ENCODE peak calls at places on chromosomes 11 and 22, in six cellular contexts. One of them, this sample, is unnamed.

GRCh38 chr11:101331411-101331810 is 201.8 kb upstream of the PGR start:
- DNase-seq in lower lobe of right lung: no peak
- DNase-seq in thyroid gland: no peak
- DNase-seq in vagina: no peak
- DNase-seq in cardiac muscle cell: no peak
- DNase-seq in keratinocyte: no peak
- DNase-seq in this sample: no peak

GRCh38 chr22:36901411-36902142 is 11.9 kb upstream of the CSF2RB start:
- DNase-seq in lower lobe of right lung: no peak
- DNase-seq in cardiac muscle cell: no peak
- DNase-seq in thyroid gland: no peak
- DNase-seq in keratinocyte: no peak
- DNase-seq in vagina: no peak
- DNase-seq in this sample: no peak

GRCh38 chr22:30733081-30733680 is 38.5 kb downstream of the OSBP2 start:
- DNase-seq in cardiac muscle cell: peak; percentile 75
- DNase-seq in lower lobe of right lung: no peak
- DNase-seq in thyroid gland: no peak
- DNase-seq in vagina: no peak
- DNase-seq in keratinocyte: no peak
- DNase-seq in this sample: no peak

GRCh38 chr11:64153831-64154230 is 12.1 kb downstream of the MACROD1 start:
- DNase-seq in keratinocyte: no peak
- DNase-seq in lower lobe of right lung: no peak
- DNase-seq in cardiac muscle cell: no peak
- DNase-seq in thyroid gland: no peak
- DNase-seq in vagina: no peak
- DNase-seq in this sample: no peak

GRCh38 chr11:8011981-8012444 is 24.9 kb downstream of the EIF3F start:
- DNase-seq in keratinocyte: no peak
- DNase-seq in vagina: peak; percentile 69
- DNase-seq in thyroid gland: no peak
- DNase-seq in lower lobe of right lung: no peak
- DNase-seq in cardiac muscle cell: peak; percentile 88
- DNase-seq in this sample: no peak

GRCh38 chr11:45171550-45171949 is 25.1 kb downstream of the PRDM11 start:
- DNase-seq in vagina: no peak
- DNase-seq in lower lobe of right lung: no peak
- DNase-seq in thyroid gland: no peak
- DNase-seq in cardiac muscle cell: no peak
- DNase-seq in keratinocyte: no peak
- DNase-seq in this sample: no peak

GRCh38 chr11:128759597-128759996 is 65.7 kb downstream of the FLI1 start:
- DNase-seq in thyroid gland: no peak
- DNase-seq in lower lobe of right lung: no peak
- DNase-seq in cardiac muscle cell: peak; percentile 59
- DNase-seq in keratinocyte: no peak
- DNase-seq in vagina: no peak
- DNase-seq in this sample: no peak

GRCh38 chr11:9263840-9264380 is 1.2 kb downstream of the DENND5A start:
- DNase-seq in vagina: no peak
- DNase-seq in thyroid gland: no peak
- DNase-seq in keratinocyte: no peak
- DNase-seq in lower lobe of right lung: no peak
- DNase-seq in cardiac muscle cell: no peak
- DNase-seq in this sample: no peak

GRCh38 chr22:26620197-26620596 is 1.6 kb upstream of the CRYBA4 start:
- DNase-seq in vagina: no peak
- DNase-seq in cardiac muscle cell: no peak
- DNase-seq in keratinocyte: no peak
- DNase-seq in thyroid gland: no peak
- DNase-seq in lower lobe of right lung: no peak
- DNase-seq in this sample: no peak

GRCh38 chr22:36862251-36863242 is 1.7 kb downstream of the NCF4 start:
- DNase-seq in keratinocyte: no peak
- DNase-seq in lower lobe of right lung: peak; percentile 61
- DNase-seq in vagina: no peak
- DNase-seq in thyroid gland: no peak
- DNase-seq in cardiac muscle cell: no peak
- DNase-seq in this sample: peak; percentile 66

GRCh38 chr11:108693852-108694251 is 29.0 kb downstream of the DDX10 start:
- DNase-seq in thyroid gland: no peak
- DNase-seq in keratinocyte: no peak
- DNase-seq in lower lobe of right lung: no peak
- DNase-seq in cardiac muscle cell: peak; percentile 30
- DNase-seq in vagina: no peak
- DNase-seq in this sample: no peak

GRCh38 chr22:18065256-18065655 is 12.5 kb upstream of the PEX26 start:
- DNase-seq in vagina: no peak
- DNase-seq in keratinocyte: no peak
- DNase-seq in cardiac muscle cell: no peak
- DNase-seq in thyroid gland: no peak
- DNase-seq in lower lobe of right lung: no peak
- DNase-seq in this sample: no peak

GRCh38 chr22:47599753-47600152 is 837.3 kb downstream of the TBC1D22A start:
- DNase-seq in thyroid gland: no peak
- DNase-seq in vagina: no peak
- DNase-seq in keratinocyte: no peak
- DNase-seq in cardiac muscle cell: no peak
- DNase-seq in lower lobe of right lung: no peak
- DNase-seq in this sample: no peak

GRCh38 chr11:79253280-79253679 is 187.6 kb downstream of the TENM4 start:
- DNase-seq in vagina: no peak
- DNase-seq in keratinocyte: no peak
- DNase-seq in lower lobe of right lung: no peak
- DNase-seq in cardiac muscle cell: no peak
- DNase-seq in thyroid gland: no peak
- DNase-seq in this sample: no peak

GRCh38 chr11:100791103-100791502 is 104.0 kb downstream of the ARHGAP42 start:
- DNase-seq in thyroid gland: no peak
- DNase-seq in vagina: no peak
- DNase-seq in lower lobe of right lung: no peak
- DNase-seq in keratinocyte: no peak
- DNase-seq in cardiac muscle cell: no peak
- DNase-seq in this sample: no peak

GRCh38 chr22:46801331-46801811 is 38.9 kb downstream of the TBC1D22A start:
- DNase-seq in cardiac muscle cell: no peak
- DNase-seq in lower lobe of right lung: no peak
- DNase-seq in vagina: no peak
- DNase-seq in thyroid gland: no peak
- DNase-seq in keratinocyte: no peak
- DNase-seq in this sample: no peak

GRCh38 chr22:23060612-23061400 is 9.5 kb upstream of the GNAZ start:
- DNase-seq in cardiac muscle cell: no peak
- DNase-seq in vagina: no peak
- DNase-seq in keratinocyte: no peak
- DNase-seq in lower lobe of right lung: peak; percentile 32
- DNase-seq in thyroid gland: no peak
- DNase-seq in this sample: no peak

GRCh38 chr11:71096751-71097388 is 155.5 kb downstream of the SHANK2 start:
- DNase-seq in lower lobe of right lung: no peak
- DNase-seq in thyroid gland: no peak
- DNase-seq in vagina: no peak
- DNase-seq in cardiac muscle cell: no peak
- DNase-seq in keratinocyte: no peak
- DNase-seq in this sample: no peak

GRCh38 chr11:61967177-61967923 is at the start of gene FTH1:
- DNase-seq in cardiac muscle cell: peak; percentile 96
- DNase-seq in thyroid gland: peak; percentile 92
- DNase-seq in keratinocyte: no peak
- DNase-seq in lower lobe of right lung: peak; percentile 95
- DNase-seq in vagina: peak; percentile 93
- DNase-seq in this sample: peak; percentile 92

GRCh38 chr11:64271339-64272132 is 12.9 kb downstream of the BAD start:
- DNase-seq in keratinocyte: peak; percentile 88
- DNase-seq in vagina: peak; percentile 99
- DNase-seq in cardiac muscle cell: peak; percentile 97
- DNase-seq in lower lobe of right lung: peak; percentile 91
- DNase-seq in thyroid gland: peak; percentile 89
- DNase-seq in this sample: peak; percentile 94

GRCh38 chr22:43643362-43643761 is 168.7 kb downstream of the EFCAB6 start:
- DNase-seq in cardiac muscle cell: no peak
- DNase-seq in thyroid gland: peak; percentile 61
- DNase-seq in vagina: peak; percentile 29
- DNase-seq in lower lobe of right lung: no peak
- DNase-seq in keratinocyte: no peak
- DNase-seq in this sample: no peak

GRCh38 chr11:38169286-38169685 is 1571.2 kb upstream of the RAG2 start:
- DNase-seq in thyroid gland: no peak
- DNase-seq in vagina: no peak
- DNase-seq in cardiac muscle cell: peak; percentile 64
- DNase-seq in lower lobe of right lung: no peak
- DNase-seq in keratinocyte: no peak
- DNase-seq in this sample: no peak

GRCh38 chr11:278001-278951 is at the start of gene NLRP6:
- DNase-seq in cardiac muscle cell: no peak
- DNase-seq in lower lobe of right lung: no peak
- DNase-seq in keratinocyte: no peak
- DNase-seq in thyroid gland: peak; percentile 0
- DNase-seq in vagina: peak; percentile 67
- DNase-seq in this sample: no peak

GRCh38 chr11:281486-282161 is 3.4 kb downstream of the NLRP6 start:
- DNase-seq in vagina: no peak
- DNase-seq in cardiac muscle cell: no peak
- DNase-seq in lower lobe of right lung: no peak
- DNase-seq in keratinocyte: no peak
- DNase-seq in thyroid gland: no peak
- DNase-seq in this sample: no peak

GRCh38 chr11:280762-281485 is 2.7 kb downstream of the NLRP6 start:
- DNase-seq in keratinocyte: no peak
- DNase-seq in cardiac muscle cell: no peak
- DNase-seq in lower lobe of right lung: peak; percentile 70
- DNase-seq in vagina: no peak
- DNase-seq in thyroid gland: peak; percentile 1
- DNase-seq in this sample: no peak

GRCh38 chr11:279040-279965 is 1.1 kb downstream of the NLRP6 start:
- DNase-seq in cardiac muscle cell: no peak
- DNase-seq in thyroid gland: peak; percentile 1
- DNase-seq in vagina: no peak
- DNase-seq in lower lobe of right lung: peak; percentile 61
- DNase-seq in keratinocyte: no peak
- DNase-seq in this sample: no peak

GRCh38 chr11:279966-280761 is 2.0 kb downstream of the NLRP6 start:
- DNase-seq in lower lobe of right lung: peak; percentile 60
- DNase-seq in keratinocyte: no peak
- DNase-seq in thyroid gland: peak; percentile 34
- DNase-seq in vagina: no peak
- DNase-seq in cardiac muscle cell: peak; percentile 47
- DNase-seq in this sample: peak; percentile 51
- H3K4me1 ChIP-seq in lower lobe of right lung: peaks cover 42% of the 10 kb centered on the region
- H3K4me1 ChIP-seq in keratinocyte: no peaks in the 10 kb centered on the region
- H3K4me1 ChIP-seq in thyroid gland: peaks cover 25% of the 10 kb centered on the region
- H3K4me1 ChIP-seq in vagina: peaks cover 21% of the 10 kb centered on the region
- H3K4me1 ChIP-seq in cardiac muscle cell: no peaks in the 10 kb centered on the region
- H3K4me1 ChIP-seq in this sample: peaks cover 48% of the 10 kb centered on the region

GRCh38 chr22:28441720-28442263 is 237.8 kb downstream of the TTC28 start:
- DNase-seq in cardiac muscle cell: peak; percentile 36
- DNase-seq in keratinocyte: no peak
- DNase-seq in thyroid gland: peak; percentile 27
- DNase-seq in vagina: no peak
- DNase-seq in lower lobe of right lung: no peak
- DNase-seq in this sample: no peak
- H3K4me1 ChIP-seq in cardiac muscle cell: peaks cover 26% of the 10 kb centered on the region
- H3K4me1 ChIP-seq in keratinocyte: peaks cover 18% of the 10 kb centered on the region
- H3K4me1 ChIP-seq in thyroid gland: peaks cover 29% of the 10 kb centered on the region
- H3K4me1 ChIP-seq in vagina: peaks cover 49% of the 10 kb centered on the region
- H3K4me1 ChIP-seq in lower lobe of right lung: peaks cover 13% of the 10 kb centered on the region
- H3K4me1 ChIP-seq in this sample: peaks cover 13% of the 10 kb centered on the region

GRCh38 chr11:72744474-72744873 is 7.7 kb downstream of the ARAP1 start:
- DNase-seq in cardiac muscle cell: no peak
- DNase-seq in thyroid gland: no peak
- DNase-seq in vagina: no peak
- DNase-seq in keratinocyte: no peak
- DNase-seq in lower lobe of right lung: no peak
- DNase-seq in this sample: no peak

GRCh38 chr11:72747456-72747855 is 4.8 kb downstream of the ARAP1 start:
- DNase-seq in thyroid gland: no peak
- DNase-seq in keratinocyte: no peak
- DNase-seq in vagina: no peak
- DNase-seq in lower lobe of right lung: no peak
- DNase-seq in cardiac muscle cell: no peak
- DNase-seq in this sample: no peak

GRCh38 chr11:72745925-72746550 is 6.2 kb downstream of the ARAP1 start:
- DNase-seq in thyroid gland: no peak
- DNase-seq in lower lobe of right lung: no peak
- DNase-seq in cardiac muscle cell: no peak
- DNase-seq in keratinocyte: no peak
- DNase-seq in vagina: no peak
- DNase-seq in this sample: no peak

GRCh38 chr11:72745511-72745910 is 6.7 kb downstream of the ARAP1 start:
- DNase-seq in vagina: no peak
- DNase-seq in cardiac muscle cell: no peak
- DNase-seq in keratinocyte: no peak
- DNase-seq in thyroid gland: peak; percentile 76
- DNase-seq in lower lobe of right lung: no peak
- DNase-seq in this sample: no peak

DNA sequence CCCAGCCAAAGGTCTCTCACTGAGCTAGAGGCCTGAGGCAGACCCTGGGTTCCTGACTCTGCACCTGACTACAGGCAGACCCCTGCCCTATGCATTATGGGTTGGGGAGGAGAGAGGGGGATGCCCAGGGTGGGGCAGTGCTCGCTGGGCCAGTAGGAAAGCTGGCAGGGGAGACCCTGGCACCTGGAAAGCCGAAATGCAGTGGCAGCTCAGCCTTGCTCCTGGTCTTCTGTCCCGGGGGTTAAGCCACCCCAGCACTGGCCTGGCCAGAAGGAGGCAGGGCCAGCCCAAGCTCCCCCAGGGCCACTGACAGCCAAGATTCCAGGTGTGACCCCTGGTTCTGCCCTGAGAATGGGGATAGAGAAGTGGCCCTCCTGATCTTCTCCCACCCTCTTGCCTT is 5.4 kb downstream of the ARAP1 start:
- DNase-seq in thyroid gland: no peak
- DNase-seq in keratinocyte: no peak
- DNase-seq in cardiac muscle cell: no peak
- DNase-seq in lower lobe of right lung: no peak
- DNase-seq in vagina: no peak
- DNase-seq in this sample: no peak
- H3K4me1 ChIP-seq in thyroid gland: peaks cover 80% of the 10 kb centered on the region
- H3K4me1 ChIP-seq in keratinocyte: peaks cover 26% of the 10 kb centered on the region
- H3K4me1 ChIP-seq in cardiac muscle cell: peaks cover 46% of the 10 kb centered on the region
- H3K4me1 ChIP-seq in lower lobe of right lung: peaks cover 88% of the 10 kb centered on the region
- H3K4me1 ChIP-seq in vagina: peaks cover 34% of the 10 kb centered on the region
- H3K4me1 ChIP-seq in this sample: peaks cover 46% of the 10 kb centered on the region

GRCh38 chr11:74434528-74434927 is 32.8 kb downstream of the KCNE3 start:
- DNase-seq in keratinocyte: no peak
- DNase-seq in lower lobe of right lung: no peak
- DNase-seq in cardiac muscle cell: no peak
- DNase-seq in thyroid gland: no peak
- DNase-seq in vagina: no peak
- DNase-seq in this sample: no peak

GRCh38 chr11:74425100-74425499 is 26.9 kb upstream of the PGM2L1 start:
- DNase-seq in thyroid gland: no peak
- DNase-seq in vagina: no peak
- DNase-seq in keratinocyte: no peak
- DNase-seq in lower lobe of right lung: no peak
- DNase-seq in cardiac muscle cell: no peak
- DNase-seq in this sample: no peak

GRCh38 chr11:74427377-74427776 is 29.1 kb upstream of the PGM2L1 start:
- DNase-seq in cardiac muscle cell: no peak
- DNase-seq in lower lobe of right lung: no peak
- DNase-seq in thyroid gland: no peak
- DNase-seq in vagina: no peak
- DNase-seq in keratinocyte: no peak
- DNase-seq in this sample: no peak

GRCh38 chr11:74429205-74429604 is 31.0 kb upstream of the PGM2L1 start:
- DNase-seq in cardiac muscle cell: no peak
- DNase-seq in vagina: no peak
- DNase-seq in keratinocyte: no peak
- DNase-seq in thyroid gland: no peak
- DNase-seq in lower lobe of right lung: no peak
- DNase-seq in this sample: no peak
- H3K4me1 ChIP-seq in cardiac muscle cell: no peaks in the 10 kb centered on the region
- H3K4me1 ChIP-seq in vagina: no peaks in the 10 kb centered on the region
- H3K4me1 ChIP-seq in keratinocyte: no peaks in the 10 kb centered on the region
- H3K4me1 ChIP-seq in thyroid gland: no peaks in the 10 kb centered on the region
- H3K4me1 ChIP-seq in lower lobe of right lung: no peaks in the 10 kb centered on the region
- H3K4me1 ChIP-seq in this sample: no peaks in the 10 kb centered on the region